ENCODE peak calls at places on chromosomes 16 and 17, in four cellular contexts. J is RPMI7951; Q is activated T-helper 1 cell treated with anti-CD3 and anti-CD28 coated beads, Interleukin-12 subunit alpha, Interleukin-12 subunit beta, Interleukin-2, Interleukin-4 antibody, amounts not matched to agents 30 ng/mL and 10 ng/mL and 1 ng/mL, durations not matched to agents 14 hours and 24 hours and 36 hours; Y is Caco-2. Z is an unnamed sample.

GRCh38 chr17:49959183-49959935 is 9.6 kb upstream of the DLX4 start:
- DNase-seq in J (peak; percentile 35), Q (no peak), Y (no peak), Z (no peak)

GRCh38 chr17:78416311-78416711 is 37.9 kb downstream of the PGS1 start:
- DNase-seq in J (peak; percentile 74), Q (no peak), Y (no peak), Z (no peak)

GRCh38 chr17:59649886-59650285 is 30.2 kb downstream of the CLTC start:
- DNase-seq in J (no peak), Q (no peak), Y (no peak), Z (no peak)

GRCh38 chr16:80824623-80825364 is 20.4 kb upstream of the CDYL2 start:
- DNase-seq in J (peak; percentile 47), Q (no peak), Y (peak; percentile 40), Z (no peak)

GRCh38 chr17:27984816-27985215 is 57.7 kb upstream of the NLK start:
- DNase-seq in J (no peak), Q (no peak), Y (no peak), Z (no peak)

GRCh38 chr17:76643553-76644148 is at the start of gene ST6GALNAC1:
- DNase-seq in J (no peak), Q (peak; percentile 5), Y (no peak), Z (no peak)

GRCh38 chr16:84186685-84187437 is at the start of gene TAF1C:
- DNase-seq in J (peak; percentile 89), Q (peak; percentile 86), Y (peak; percentile 96), Z (peak; percentile 98)

GRCh38 chr17:77320501-77321256 is 179.9 kb downstream of the SEC14L1 start:
- DNase-seq in J (peak; percentile 80), Q (no peak), Y (no peak), Z (no peak)

GRCh38 chr16:81831722-81832126 is 52.6 kb downstream of the PLCG2 start:
- DNase-seq in J (peak; percentile 11), Q (peak; percentile 21), Y (no peak), Z (no peak)

GRCh38 chr17:28811594-28812135 is 30.9 kb downstream of the FAM222B start:
- DNase-seq in J (peak; percentile 9), Q (peak; percentile 3), Y (peak; percentile 37), Z (peak; percentile 12)

GRCh38 chr17:27609606-27610303 is 21.2 kb upstream of the LGALS9 start:
- DNase-seq in J (peak; percentile 32), Q (no peak), Y (peak; percentile 79), Z (peak; percentile 60)

GRCh38 chr17:71502443-71502842 is 618.4 kb upstream of the SOX9 start:
- DNase-seq in J (peak; percentile 40), Q (no peak), Y (no peak), Z (no peak)

GRCh38 chr17:59753522-59754467 is 46.3 kb downstream of the VMP1 start:
- DNase-seq in J (peak; percentile 85), Q (peak; percentile 26), Y (peak; percentile 77), Z (peak; percentile 52)

GRCh38 chr16:3454093-3454492 is 10.6 kb downstream of the NAA60 start:
- DNase-seq in J (no peak), Q (no peak), Y (peak; percentile 42), Z (no peak)

GRCh38 chr17:44362964-44363612 is 565 bp downstream of the FAM171A2 start:
- DNase-seq in J (no peak), Q (no peak), Y (peak; percentile 37), Z (peak; percentile 73)

GRCh38 chr16:57899771-57900661 is 70.9 kb downstream of the CNGB1 start:
- DNase-seq in J (peak; percentile 63), Q (peak; percentile 61), Y (peak; percentile 84), Z (peak; percentile 57)

GRCh38 chr17:1559743-1560581 is 2.6 kb downstream of the PITPNA start:
- DNase-seq in J (no peak), Q (no peak), Y (no peak), Z (no peak)

GRCh38 chr16:50318796-50319578 is 49.8 kb downstream of the BRD7 start:
- DNase-seq in J (no peak), Q (no peak), Y (no peak), Z (no peak)

GRCh38 chr17:77371888-77372443 is 231.2 kb downstream of the SEC14L1 start:
- DNase-seq in J (no peak), Q (no peak), Y (no peak), Z (no peak)

GRCh38 chr16:477287-477686 is 50.2 kb upstream of the CAPN15 start:
- DNase-seq in J (no peak), Q (no peak), Y (no peak), Z (no peak)

GRCh38 chr17:4587803-4588202 is 3.5 kb downstream of the SMTNL2 start:
- DNase-seq in J (no peak), Q (no peak), Y (no peak), Z (no peak)

GRCh38 chr16:66660422-66661209 is 35.9 kb downstream of the CMTM4 start:
- DNase-seq in J (peak; percentile 89), Q (no peak), Y (no peak), Z (peak; percentile 62)

GRCh38 chr16:87723224-87723619 is 42.6 kb downstream of the KLHDC4 start:
- DNase-seq in J (peak; percentile 92), Q (no peak), Y (no peak), Z (no peak)

GRCh38 chr16:31129568-31130335 is 5.8 kb downstream of the PRSS8 start:
- DNase-seq in J (no peak), Q (no peak), Y (no peak), Z (no peak)

GRCh38 chr17:8222380-8222629 is 11.9 kb upstream of the AURKB start:
- DNase-seq in J (no peak), Q (no peak), Y (no peak), Z (no peak)

GRCh38 chr16:66127459-66128362 is 238.8 kb upstream of the CDH5 start:
- DNase-seq in J (no peak), Q (no peak), Y (no peak), Z (no peak)

GRCh38 chr16:68236804-68237242 is 896 bp upstream of the ESRP2 start:
- DNase-seq in J (no peak), Q (no peak), Y (peak; percentile 47), Z (peak; percentile 56)

GRCh38 chr16:12612598-12613101 is 191.0 kb downstream of the CPPED1 start:
- DNase-seq in J (peak; percentile 19), Q (no peak), Y (peak; percentile 70), Z (peak; percentile 9)

GRCh38 chr17:80474231-80474932 is 2.0 kb downstream of the NPTX1 start:
- DNase-seq in J (peak; percentile 46), Q (no peak), Y (peak; percentile 65), Z (no peak)

GRCh38 chr17:27087935-27088766 is 205.8 kb upstream of the WSB1 start:
- DNase-seq in J (no peak), Q (no peak), Y (no peak), Z (no peak)

GRCh38 chr17:79281803-79282202 is 207.2 kb downstream of the ENGASE start:
- DNase-seq in J (no peak), Q (no peak), Y (no peak), Z (no peak)

GRCh38 chr17:38320482-38320881 is 23.3 kb downstream of the GPR179 start:
- DNase-seq in J (no peak), Q (no peak), Y (peak; percentile 79), Z (no peak)

GRCh38 chr17:79566251-79566955 is 44.4 kb downstream of the RBFOX3 start:
- DNase-seq in J (no peak), Q (no peak), Y (no peak), Z (no peak)

GRCh38 chr17:57607553-57608120 is 137.5 kb downstream of the CCDC182 start:
- DNase-seq in J (no peak), Q (no peak), Y (no peak), Z (no peak)